ENCODE peak calls at places on chromosomes 4 and X, in seven cellular contexts. E is PC-9, N is SK-N-SH, C is MM.1S, R is K562, L is DND-41, P is IMR-90. O is an unnamed sample.

GRCh38 chr4:2252530-2252924 is 9.4 kb downstream of the MXD4 start:
- DNase-seq in E (no peak), N (peak; percentile 41), C (no peak), R (no peak), L (peak; percentile 4), P (no peak), O (no peak)

GRCh38 chr4:153065286-153065685 is 129.2 kb downstream of the FHDC1 start:
- DNase-seq in E (no peak), N (no peak), C (no peak), R (no peak), L (no peak), P (no peak), O (no peak)

GRCh38 chrX:24506082-24506481 is 41.0 kb downstream of the PDK3 start:
- DNase-seq in E (peak; percentile 62), N (no peak), C (no peak), R (no peak), L (no peak), P (peak; percentile 44), O (no peak)

GRCh38 chr4:11700751-11701226 is 272.1 kb upstream of the HS3ST1 start:
- DNase-seq in E (peak; percentile 94), N (no peak), C (no peak), R (no peak), L (no peak), P (peak; percentile 74), O (no peak)

GRCh38 chr4:7105261-7105660 is 37.4 kb upstream of the GRPEL1 start:
- DNase-seq in E (no peak), N (no peak), C (no peak), R (no peak), L (no peak), P (peak; percentile 7), O (no peak)

GRCh38 chrX:37779857-37780256 is at the start of gene CYBB:
- DNase-seq in E (no peak), N (no peak), C (no peak), R (no peak), L (no peak), P (no peak), O (peak; percentile 51)

GRCh38 chr4:98685225-98686045 is 27.0 kb upstream of the TSPAN5 start:
- DNase-seq in E (no peak), N (no peak), C (no peak), R (no peak), L (no peak), P (no peak), O (no peak)

GRCh38 chr4:57159866-57160265 is 49.7 kb upstream of the IGFBP7 start:
- DNase-seq in E (no peak), N (no peak), C (no peak), R (no peak), L (no peak), P (no peak), O (no peak)

GRCh38 chr4:92163348-92163747 is 140.4 kb upstream of the GRID2 start:
- DNase-seq in E (no peak), N (no peak), C (peak; percentile 27), R (no peak), L (no peak), P (peak; percentile 7), O (peak; percentile 14)

GRCh38 chr4:48799157-48799556 is 19.1 kb upstream of the FRYL start:
- DNase-seq in E (no peak), N (no peak), C (no peak), R (no peak), L (no peak), P (no peak), O (no peak)

GRCh38 chr4:65461781-65462180 is 208.5 kb downstream of the EPHA5 start:
- DNase-seq in E (no peak), N (no peak), C (no peak), R (no peak), L (no peak), P (no peak), O (no peak)

GRCh38 chr4:153188966-153189801 is 15.1 kb upstream of the TRIM2 start:
- DNase-seq in E (no peak), N (no peak), C (no peak), R (no peak), L (no peak), P (peak; percentile 21), O (no peak)

GRCh38 chr4:118888666-118889312 is at the start of gene SYNPO2:
- DNase-seq in E (no peak), N (peak; percentile 78), C (peak; percentile 51), R (no peak), L (no peak), P (peak; percentile 87), O (peak; percentile 3)

GRCh38 chr4:46506876-46507275 is 116.9 kb upstream of the GABRA2 start:
- DNase-seq in E (no peak), N (no peak), C (no peak), R (no peak), L (no peak), P (no peak), O (no peak)

GRCh38 chr4:9691221-9692065 is 90.0 kb upstream of the DRD5 start:
- DNase-seq in E (no peak), N (peak; percentile 94), C (peak; percentile 96), R (peak; percentile 94), L (no peak), P (peak; percentile 6), O (peak; percentile 70)

GRCh38 chr4:47686294-47686872 is 151.5 kb downstream of the CORIN start:
- DNase-seq in E (no peak), N (peak; percentile 42), C (peak; percentile 67), R (peak; percentile 61), L (peak; percentile 64), P (peak; percentile 38), O (peak; percentile 56)

GRCh38 chr4:77591532-77591931 is 14.1 kb upstream of the CXCL13 start:
- DNase-seq in E (no peak), N (no peak), C (no peak), R (no peak), L (no peak), P (no peak), O (no peak)

GRCh38 chr4:77595361-77595973 is 10.2 kb upstream of the CXCL13 start:
- DNase-seq in E (no peak), N (no peak), C (no peak), R (no peak), L (no peak), P (no peak), O (no peak)

GRCh38 chr4:77593993-77594392 is 11.6 kb upstream of the CXCL13 start:
- DNase-seq in E (no peak), N (no peak), C (no peak), R (no peak), L (no peak), P (no peak), O (no peak)

GRCh38 chr4:77593101-77593500 is 12.5 kb upstream of the CXCL13 start:
- DNase-seq in E (no peak), N (no peak), C (no peak), R (no peak), L (no peak), P (no peak), O (no peak)
- H3K4me3 ChIP-seq in E (no peak overlapping the region), N (peak overlapping the region; percentile 12), C (no peak overlapping the region), R (no peak overlapping the region), L (no peak overlapping the region), P (no peak overlapping the region), O (no peak overlapping the region)

GRCh38 chr4:76882630-76883029 is 15.3 kb downstream of the SOWAHB start:
- DNase-seq in E (no peak), N (no peak), C (no peak), R (no peak), L (no peak), P (no peak), O (no peak)

GRCh38 chr4:76883147-76883546 is 14.8 kb downstream of the SOWAHB start:
- DNase-seq in E (no peak), N (no peak), C (no peak), R (no peak), L (no peak), P (peak; percentile 81), O (no peak)

GRCh38 chr4:76886214-76886613 is 11.7 kb downstream of the SOWAHB start:
- DNase-seq in E (no peak), N (no peak), C (no peak), R (no peak), L (no peak), P (no peak), O (no peak)

GRCh38 chr4:76892001-76892400 is 5.9 kb downstream of the SOWAHB start:
- DNase-seq in E (peak; percentile 37), N (no peak), C (no peak), R (no peak), L (no peak), P (peak; percentile 11), O (no peak)

GRCh38 chr4:76886848-76887441 is 11.0 kb downstream of the SOWAHB start:
- DNase-seq in E (no peak), N (no peak), C (no peak), R (no peak), L (no peak), P (no peak), O (no peak)
- H3K4me2 ChIP-seq in E (no peak overlapping the region), N (no peak overlapping the region), C (no peak overlapping the region), R (peak overlapping the region; percentile 22), L (no peak overlapping the region), P (no peak overlapping the region), O (no peak overlapping the region)

GRCh38 chr4:3514221-3514780 is 17.9 kb downstream of the LRPAP1 start:
- DNase-seq in E (no peak), N (no peak), C (no peak), R (no peak), L (no peak), P (no peak), O (no peak)
- H4K20me1 ChIP-seq in E (no peaks in the 10 kb centered on the region), N (no peaks in the 10 kb centered on the region), C (no peaks in the 10 kb centered on the region), R (no peaks in the 10 kb centered on the region), L (peaks cover 32% of the 10 kb centered on the region), P (no peaks in the 10 kb centered on the region), O (no peaks in the 10 kb centered on the region)

GRCh38 chr4:123403205-123403604 is 6.6 kb downstream of the SPRY1 start:
- DNase-seq in E (no peak), N (no peak), C (no peak), R (no peak), L (no peak), P (no peak), O (no peak)
- H3K4me3 ChIP-seq in E (peak overlapping the region; percentile 27), N (no peak overlapping the region), C (no peak overlapping the region), R (no peak overlapping the region), L (no peak overlapping the region), P (no peak overlapping the region), O (no peak overlapping the region)

GRCh38 chr4:185142911-185143595 is at the start of gene SLC25A4:
- DNase-seq in E (peak; percentile 37), N (peak; percentile 99), C (peak; percentile 88), R (peak; percentile 96), L (no peak), P (peak; percentile 62), O (peak; percentile 93)
- H3K4me2 ChIP-seq in E (peak within 1 kb of the TSS; percentile 90), N (peak within 1 kb of the TSS; percentile 82), C (peak within 1 kb of the TSS; percentile 88), R (peak within 1 kb of the TSS; percentile 83), L (no peak within 1 kb of the TSS), P (peak within 1 kb of the TSS; percentile 99), O (peak within 1 kb of the TSS; percentile 97)

DNA sequence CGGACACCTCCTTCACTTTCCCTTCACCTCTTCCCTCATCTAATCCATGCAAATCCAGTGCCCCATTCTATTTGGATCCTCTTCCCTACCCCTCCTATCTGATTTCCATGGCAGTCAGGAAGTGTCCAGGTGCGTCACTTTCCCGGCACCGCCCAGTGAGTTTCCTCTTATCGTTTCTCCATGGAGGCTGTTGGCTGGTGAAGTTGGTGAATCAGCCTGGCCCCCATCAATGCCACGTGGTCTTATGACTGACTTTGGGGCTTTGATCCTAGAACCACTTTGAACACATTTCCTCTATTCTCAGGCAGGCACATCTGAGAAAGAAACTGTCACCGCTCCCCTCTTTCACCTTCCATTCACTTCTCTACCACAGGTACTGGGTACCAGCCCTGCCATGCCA is 137.8 kb downstream of the CEP135 start:
- DNase-seq in E (no peak), N (no peak), C (no peak), R (no peak), L (peak; percentile 8), P (no peak), O (no peak)
- H4K20me1 ChIP-seq in E (no peaks in the 10 kb centered on the region), N (no peaks in the 10 kb centered on the region), C (no peaks in the 10 kb centered on the region), R (no peaks in the 10 kb centered on the region), L (no peaks in the 10 kb centered on the region), P (no peaks in the 10 kb centered on the region), O (no peaks in the 10 kb centered on the region)